ENCODE peak calls at places on chromosomes 1 and 21, in five cellular contexts. E, A, L, N and U are unnamed samples.
A peak's percentile ranks its signal among the peaks of the same experiment; 100 is the strongest.

GRCh38 chr1:111193712-111194480 is 6.5 kb downstream of the DENND2D start:
- DNase-seq in A (no peak), E (no peak), L (no peak), N (no peak), U (no peak)

GRCh38 chr1:24717867-24718650 is 27.2 kb upstream of the CLIC4 start:
- DNase-seq in E (no peak), N (no peak), L (no peak), A (no peak), U (no peak)

GRCh38 chr1:205259361-205259832 is 31.7 kb downstream of the TMCC2 start:
- DNase-seq in E (peak; percentile 54), L (peak; percentile 68), A (no peak), N (peak; percentile 30), U (no peak)

GRCh38 chr1:57007948-57008347 is 42.1 kb upstream of the C8B start:
- DNase-seq in N (no peak), A (no peak), L (no peak), E (peak; percentile 11), U (no peak)

GRCh38 chr1:76939817-76940216 is 72.5 kb downstream of the ST6GALNAC5 start:
- DNase-seq in E (no peak), L (no peak), N (no peak), A (no peak), U (no peak)

GRCh38 chr1:24092979-24093378 is 19.0 kb downstream of the MYOM3 start:
- DNase-seq in E (no peak), N (no peak), L (no peak), A (no peak), U (no peak)

GRCh38 chr1:170698711-170699275 is 34.9 kb downstream of the PRRX1 start:
- DNase-seq in L (no peak), E (no peak), N (peak; percentile 77), A (no peak), U (no peak)

GRCh38 chr1:58933599-58933926 is 149.7 kb upstream of the JUN start:
- DNase-seq in E (no peak), A (no peak), N (peak; percentile 36), L (no peak), U (no peak)

GRCh38 chr21:31781737-31782136 is 49.8 kb upstream of the SCAF4 start:
- DNase-seq in L (no peak), N (peak; percentile 61), A (no peak), E (peak; percentile 51), U (no peak)

GRCh38 chr1:94698759-94699502 is 121.2 kb upstream of the SLC44A3 start:
- DNase-seq in L (no peak), E (no peak), N (peak; percentile 67), A (no peak), U (no peak)

GRCh38 chr1:204356997-204357396 is 2.7 kb downstream of the PLEKHA6 start:
- DNase-seq in E (no peak), N (peak; percentile 40), L (no peak), A (no peak), U (no peak)

GRCh38 chr1:98393719-98394118 is 267.8 kb upstream of the SNX7 start:
- DNase-seq in L (no peak), A (no peak), N (no peak), E (no peak), U (no peak)

GRCh38 chr1:15177710-15178166 is 24.2 kb downstream of the TMEM51 start:
- DNase-seq in E (no peak), N (no peak), L (no peak), A (no peak), U (peak; percentile 11)

GRCh38 chr1:6466023-6466422 is at the start of gene TNFRSF25:
- DNase-seq in A (no peak), E (no peak), L (no peak), N (no peak), U (no peak)

GRCh38 chr1:37513795-37514349 is 694 bp downstream of the MEAF6 start:
- DNase-seq in L (no peak), A (no peak), E (no peak), N (peak; percentile 24), U (no peak)

GRCh38 chr1:189616893-189617292 is 860.8 kb downstream of the BRINP3 start:
- DNase-seq in E (no peak), N (peak; percentile 0), A (no peak), L (no peak), U (no peak)

GRCh38 chr1:42937836-42938595 is 20.7 kb downstream of the SLC2A1 start:
- DNase-seq in E (no peak), A (no peak), L (no peak), N (no peak), U (peak; percentile 57)

GRCh38 chr21:36350282-36350910 is 30.4 kb downstream of the MORC3 start:
- DNase-seq in L (no peak), N (peak; percentile 81), A (no peak), E (no peak), U (no peak)

GRCh38 chr1:118988186-118989005 is at the start of gene TBX15:
- DNase-seq in A (no peak), L (peak; percentile 80), N (no peak), E (no peak), U (no peak)

GRCh38 chr1:183995322-183996035 is 42.0 kb downstream of the COLGALT2 start:
- DNase-seq in E (peak; percentile 39), N (peak; percentile 60), L (peak; percentile 68), A (no peak), U (no peak)

GRCh38 chr1:2200308-2200943 is 5.9 kb upstream of the FAAP20 start:
- DNase-seq in L (no peak), E (no peak), N (no peak), A (no peak), U (no peak)

GRCh38 chr1:156608036-156608674 is 6.9 kb upstream of the GPATCH4 start:
- DNase-seq in L (no peak), E (peak; percentile 62), A (no peak), N (peak; percentile 83), U (no peak)

GRCh38 chr1:55399385-55399784 is 184.2 kb upstream of the USP24 start:
- DNase-seq in E (no peak), L (no peak), A (no peak), N (no peak), U (no peak)

GRCh38 chr1:24297852-24298232 is 21.3 kb upstream of the GRHL3 start:
- DNase-seq in E (no peak), N (no peak), L (no peak), A (no peak), U (no peak)

GRCh38 chr1:10687142-10687715 is 109.2 kb downstream of the CASZ1 start:
- DNase-seq in N (no peak), L (no peak), E (no peak), A (no peak), U (no peak)

GRCh38 chr1:150156868-150157603 is 7.3 kb downstream of the PLEKHO1 start:
- DNase-seq in A (no peak), N (peak; percentile 47), E (no peak), L (no peak), U (no peak)

GRCh38 chr1:115098979-115099692 is 9.8 kb upstream of the TSPAN2 start:
- DNase-seq in L (no peak), N (peak; percentile 45), E (no peak), A (no peak), U (no peak)

GRCh38 chr1:202164271-202165037 is 4.1 kb upstream of the PTPN7 start:
- DNase-seq in L (no peak), A (no peak), N (no peak), E (no peak), U (no peak)

GRCh38 chr1:205237526-205238484 is 10.1 kb downstream of the TMCC2 start:
- DNase-seq in N (no peak), A (no peak), L (no peak), E (no peak), U (no peak)

GRCh38 chr1:29398431-29398830 is 162.1 kb downstream of the PTPRU start:
- DNase-seq in A (no peak), L (no peak), E (no peak), N (peak; percentile 5), U (no peak)

GRCh38 chr1:39159224-39160036 is 45.1 kb upstream of the MACF1 start:
- DNase-seq in N (peak; percentile 84), A (no peak), E (no peak), L (no peak), U (no peak)

GRCh38 chr1:86466986-86467385 is 1.7 kb upstream of the CLCA1 start:
- DNase-seq in N (peak; percentile 41), L (no peak), E (no peak), A (no peak), U (no peak)

GRCh38 chr1:231923461-231924132 is 297.0 kb downstream of the DISC1 start:
- DNase-seq in E (no peak), N (peak; percentile 44), L (no peak), A (no peak), U (no peak)

GRCh38 chr1:38418195-38419030 is 371.8 kb upstream of the POU3F1 start:
- DNase-seq in L (no peak), N (no peak), A (no peak), E (no peak), U (no peak)

GRCh38 chr1:19317126-19317910 is 5.2 kb downstream of the SLC66A1 start:
- DNase-seq in N (no peak), L (no peak), E (no peak), A (no peak), U (peak; percentile 59)

DNA sequence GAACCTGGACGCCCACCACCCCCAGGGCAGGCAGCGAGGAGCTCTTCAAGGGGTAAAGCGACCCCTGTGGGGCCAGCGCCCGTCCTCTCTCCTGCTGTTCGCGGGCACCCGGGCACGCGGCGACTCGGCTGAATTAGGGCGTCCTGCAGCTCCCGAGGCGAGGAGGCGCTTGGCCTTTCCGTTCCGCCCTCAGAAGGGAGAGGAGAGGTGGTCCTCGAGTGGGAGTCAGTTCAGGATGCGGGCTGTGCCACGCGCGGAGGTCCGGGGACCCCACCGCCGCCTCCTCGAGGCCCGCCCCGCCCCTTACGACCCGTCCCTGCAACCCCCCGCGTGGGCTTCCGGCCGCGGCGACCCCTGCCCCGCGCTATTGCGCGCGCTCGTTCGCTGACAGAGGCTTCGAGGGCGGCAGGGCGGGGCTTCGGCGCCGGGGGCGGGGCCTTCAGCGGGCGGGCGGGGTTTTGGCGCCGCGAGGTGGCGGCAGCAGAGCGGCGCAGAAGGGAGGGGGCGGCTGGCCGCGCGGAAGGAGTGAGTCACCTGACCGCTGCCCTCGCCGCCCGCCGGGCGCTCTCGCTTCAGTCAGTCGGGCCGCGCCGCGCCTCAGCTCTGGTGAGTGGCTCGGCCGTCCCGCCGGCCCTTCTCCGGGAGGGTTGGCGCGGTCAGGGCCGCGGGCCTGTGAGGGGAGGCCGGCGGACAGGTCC is at the start of gene BACH1:
- DNase-seq in N (peak; percentile 89), E (peak; percentile 91), L (peak; percentile 95), A (peak; percentile 27), U (peak; percentile 98)
- TF ChIP-seq CTCF in N (no peak), E (peak; percentile 44), L (peak; percentile 18), A (peak; percentile 56), U (peak; percentile 75)

GRCh38 chr21:45019887-45020537 is 54.4 kb upstream of the ADARB1 start:
- DNase-seq in A (no peak), E (peak; percentile 8), N (no peak), L (peak; percentile 51), U (peak; percentile 77)
- TF ChIP-seq CTCF in A (no peak), E (no peak), N (no peak), L (no peak), U (no peak)

DNA sequence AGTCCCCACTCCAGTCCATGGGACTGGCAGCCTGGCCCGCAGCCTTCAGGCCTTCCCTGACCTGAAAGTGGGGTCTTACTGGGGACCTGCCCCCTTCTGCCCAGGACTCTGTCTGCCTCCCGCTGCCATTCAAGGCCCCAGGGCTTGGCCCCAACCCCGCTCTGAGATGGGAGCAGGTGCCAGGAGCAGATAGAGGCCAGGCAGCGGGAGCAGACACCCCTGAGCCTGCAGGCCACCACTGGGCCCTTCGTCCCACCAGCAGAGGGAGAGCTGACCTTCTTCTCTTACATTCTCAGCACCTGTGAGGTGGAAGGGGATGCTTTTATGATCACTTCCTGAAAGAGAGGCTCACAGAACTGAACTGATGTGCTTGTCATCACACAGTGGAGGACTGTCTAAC is 62.2 kb upstream of the TINAGL1 start:
- DNase-seq in L (no peak), E (no peak), N (no peak), A (no peak), U (peak; percentile 64)
- TF ChIP-seq CTCF in L (no peak), E (no peak), N (no peak), A (no peak), U (no peak)

GRCh38 chr1:225809842-225810578 is at the start of gene EPHX1:
- DNase-seq in L (peak; percentile 93), E (peak; percentile 93), N (peak; percentile 85), A (peak; percentile 33), U (no peak)
- TF ChIP-seq CTCF in L (peak; percentile 44), E (peak; percentile 59), N (peak; percentile 33), A (no peak), U (peak; percentile 68)